ENCODE peak calls at places on chromosomes 1 and 21, in four cellular contexts. O, W, D and X are unnamed samples.

GRCh38 chr1:169024800-169025253 is 81.7 kb upstream of the ATP1B1 start:
- DNase-seq in O (no peak), W (no peak), D (no peak), X (peak; percentile 92)

GRCh38 chr1:211735208-211736170 is 60.1 kb upstream of the NEK2 start:
- DNase-seq in O (peak; percentile 81), W (peak; percentile 95), D (peak; percentile 66), X (no peak)

GRCh38 chr1:182783068-182783467 is 6.5 kb upstream of the NPL start:
- DNase-seq in O (no peak), W (no peak), D (no peak), X (no peak)

GRCh38 chr1:7922301-7922700 is 18.3 kb downstream of the TNFRSF9 start:
- DNase-seq in O (peak; percentile 57), W (no peak), D (no peak), X (no peak)

GRCh38 chr1:43766086-43766784 is 58.9 kb downstream of the ST3GAL3 start:
- DNase-seq in O (no peak), W (no peak), D (no peak), X (no peak)

GRCh38 chr1:55506686-55507577 is 291.8 kb upstream of the USP24 start:
- DNase-seq in O (peak; percentile 63), W (peak; percentile 44), D (no peak), X (no peak)

GRCh38 chr1:183165456-183165855 is 20.6 kb upstream of the LAMC2 start:
- DNase-seq in O (no peak), W (no peak), D (no peak), X (no peak)

GRCh38 chr21:42381347-42381984 is 14.4 kb downstream of the TMPRSS3 start:
- DNase-seq in O (peak; percentile 46), W (peak; percentile 26), D (no peak), X (no peak)

GRCh38 chr1:180252638-180253536 is 22.8 kb downstream of the LHX4 start:
- DNase-seq in O (peak; percentile 65), W (peak; percentile 71), D (peak; percentile 81), X (peak; percentile 37)

GRCh38 chr1:41641941-41642527 is 157.6 kb upstream of the EDN2 start:
- DNase-seq in O (no peak), W (no peak), D (no peak), X (no peak)

GRCh38 chr1:64608015-64608650 is 136.7 kb upstream of the RAVER2 start:
- DNase-seq in O (peak; percentile 49), W (no peak), D (no peak), X (no peak)

GRCh38 chr1:24900985-24901781 is 28.9 kb downstream of the RUNX3 start:
- DNase-seq in O (no peak), W (no peak), D (no peak), X (no peak)

GRCh38 chr1:64476251-64476952 is 6.5 kb downstream of the CACHD1 start:
- DNase-seq in O (peak; percentile 87), W (no peak), D (no peak), X (no peak)

GRCh38 chr1:95304803-95305202 is 70.8 kb downstream of the RWDD3 start:
- DNase-seq in O (no peak), W (no peak), D (no peak), X (no peak)

GRCh38 chr1:116290920-116291465 is 82.1 kb upstream of the ATP1A1 start:
- DNase-seq in O (no peak), W (no peak), D (no peak), X (no peak)

GRCh38 chr1:172416482-172417035 is 3.9 kb upstream of the C1orf105 start:
- DNase-seq in O (no peak), W (no peak), D (no peak), X (no peak)

GRCh38 chr1:150161747-150162581 is 12.2 kb downstream of the PLEKHO1 start:
- DNase-seq in O (peak; percentile 49), W (no peak), D (no peak), X (no peak)

GRCh38 chr1:7669559-7670208 is 101.4 kb upstream of the VAMP3 start:
- DNase-seq in O (peak; percentile 29), W (peak; percentile 61), D (peak; percentile 85), X (no peak)

GRCh38 chr1:106956721-106957120 is 99.8 kb upstream of the PRMT6 start:
- DNase-seq in O (peak; percentile 0), W (no peak), D (no peak), X (no peak)

GRCh38 chr1:16181887-16182719 is 26.2 kb upstream of the EPHA2 start:
- DNase-seq in O (peak; percentile 89), W (peak; percentile 61), D (no peak), X (no peak)

GRCh38 chr1:93338426-93338825 is 7.3 kb upstream of the DR1 start:
- DNase-seq in O (peak; percentile 95), W (peak; percentile 28), D (no peak), X (no peak)

GRCh38 chr21:44992608-44993031 is 52.8 kb downstream of the SLX9 start:
- DNase-seq in O (no peak), W (no peak), D (no peak), X (no peak)

GRCh38 chr1:14725641-14726213 is 127.2 kb downstream of the KAZN start:
- DNase-seq in O (no peak), W (no peak), D (no peak), X (no peak)

GRCh38 chr1:158998781-158999161 is 10.9 kb upstream of the IFI16 start:
- DNase-seq in O (peak; percentile 61), W (peak; percentile 31), D (peak; percentile 47), X (peak; percentile 50)

GRCh38 chr21:45380566-45380965 is 24.4 kb upstream of the COL18A1 start:
- DNase-seq in O (no peak), W (no peak), D (no peak), X (no peak)

GRCh38 chr1:24290933-24291487 is 28.1 kb upstream of the GRHL3 start:
- DNase-seq in O (no peak), W (no peak), D (no peak), X (no peak)

GRCh38 chr21:25557170-25557569 is 50.1 kb downstream of the MRPL39 start:
- DNase-seq in O (peak; percentile 56), W (no peak), D (no peak), X (no peak)

GRCh38 chr1:54651608-54652007 is 10.0 kb downstream of the MROH7 start:
- DNase-seq in O (no peak), W (no peak), D (peak; percentile 6), X (no peak)

GRCh38 chr1:182129398-182129797 is 67.9 kb upstream of the ZNF648 start:
- DNase-seq in O (no peak), W (no peak), D (no peak), X (no peak)

GRCh38 chr1:88063605-88064004 is 620.5 kb upstream of the PKN2 start:
- DNase-seq in O (peak; percentile 14), W (no peak), D (no peak), X (no peak)

GRCh38 chr1:29674625-29675326 is 438.5 kb downstream of the PTPRU start:
- DNase-seq in O (no peak), W (no peak), D (no peak), X (no peak)

GRCh38 chr21:28325618-28326017 is 667.1 kb downstream of the LTN1 start:
- DNase-seq in O (no peak), W (no peak), D (no peak), X (no peak)
- TF ChIP-seq ELK1 in O (no peak), W (no peak), D (no peak), X (no peak)

GRCh38 chr1:30726254-30726653 is 2.9 kb upstream of the MATN1 start:
- DNase-seq in O (no peak), W (no peak), D (no peak), X (no peak)

GRCh38 chr1:30724175-30724574 is 790 bp upstream of the MATN1 start:
- DNase-seq in O (no peak), W (no peak), D (no peak), X (no peak)

GRCh38 chr1:30727013-30727684 is 3.8 kb upstream of the MATN1 start:
- DNase-seq in O (no peak), W (no peak), D (no peak), X (no peak)

GRCh38 chr1:30724655-30725421 is 1.5 kb upstream of the MATN1 start:
- DNase-seq in O (no peak), W (no peak), D (no peak), X (no peak)

GRCh38 chr1:30725450-30726095 is 2.2 kb upstream of the MATN1 start:
- DNase-seq in O (no peak), W (no peak), D (no peak), X (no peak)
- TF ChIP-seq ELK1 in O (no peak), W (no peak), D (no peak), X (no peak)

GRCh38 chr21:35743571-35743970 is 316.8 kb downstream of the SETD4 start:
- DNase-seq in O (peak; percentile 51), W (no peak), D (no peak), X (no peak)

GRCh38 chr21:35737425-35737824 is 322.9 kb downstream of the SETD4 start:
- DNase-seq in O (no peak), W (no peak), D (no peak), X (no peak)

GRCh38 chr21:35738342-35738961 is 321.9 kb downstream of the SETD4 start:
- DNase-seq in O (peak; percentile 4), W (no peak), D (no peak), X (no peak)

GRCh38 chr21:35732788-35733187 is 327.5 kb downstream of the SETD4 start:
- DNase-seq in O (no peak), W (no peak), D (no peak), X (no peak)

GRCh38 chr21:35737899-35738341 is 322.4 kb downstream of the SETD4 start:
- DNase-seq in O (no peak), W (no peak), D (no peak), X (no peak)
- TF ChIP-seq ELK1 in O (no peak), W (no peak), D (no peak), X (no peak)

GRCh38 chr1:208243522-208243850 is 698 bp downstream of the PLXNA2 start:
- DNase-seq in O (no peak), W (no peak), D (no peak), X (no peak)
- TF ChIP-seq ELK1 in O (no peak), W (no peak), D (no peak), X (no peak)

GRCh38 chr1:84078108-84078823 is 65.8 kb upstream of the PRKACB start:
- DNase-seq in O (peak; percentile 36), W (no peak), D (peak; percentile 30), X (no peak)
- TF ChIP-seq ELK1 in O (no peak), W (no peak), D (no peak), X (no peak)

DNA sequence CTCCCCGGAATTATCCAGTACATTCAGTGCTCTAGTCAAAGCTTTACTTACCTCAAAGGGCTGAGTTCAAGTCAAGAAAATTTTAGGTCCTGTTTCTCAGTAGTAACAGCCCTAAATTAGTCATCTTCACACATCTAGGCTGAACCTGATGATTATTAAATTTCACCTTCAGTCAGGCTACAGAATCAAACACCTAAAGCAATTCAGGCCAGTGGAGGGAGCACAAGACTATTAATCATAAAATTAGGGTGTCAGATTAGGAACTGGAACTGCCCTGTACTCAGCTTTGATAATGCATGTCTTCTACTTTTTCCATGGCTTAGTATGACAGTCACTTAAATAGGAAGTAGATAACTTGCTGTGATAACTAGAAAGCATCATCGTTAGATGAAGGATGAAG is 28.4 kb upstream of the BCAS2 start:
- DNase-seq in O (no peak), W (no peak), D (no peak), X (no peak)
- TF ChIP-seq ELK1 in O (no peak), W (no peak), D (no peak), X (no peak)